ENCODE peak calls at places on chromosomes 16 and 17, in four cellular contexts. P, V, W and S are unnamed samples. For H3K36me3, the result is how much of the 10 kb centered on the place peaks cover.

GRCh38 chr17:16442594-16443389 is 27.4 kb downstream of the TRPV2 start:
- DNase-seq in V (no peak), P (no peak), W (no peak), S (no peak)

GRCh38 chr16:50153648-50154368 is 702 bp downstream of the TENT4B start:
- DNase-seq in P (no peak), V (peak), W (peak), S (no peak)

GRCh38 chr16:75326333-75326732 is 74.9 kb upstream of the BCAR1 start:
- DNase-seq in V (no peak), P (no peak), W (no peak), S (no peak)

GRCh38 chr17:33908363-33909064 is 346.6 kb upstream of the CCL2 start:
- DNase-seq in W (no peak), P (no peak), V (no peak), S (no peak)

GRCh38 chr17:6712058-6712853 is 913 bp downstream of the SLC13A5 start:
- DNase-seq in W (no peak), P (peak), V (no peak), S (no peak)

GRCh38 chr17:14301279-14301760 is 439 bp downstream of the HS3ST3B1 start:
- DNase-seq in V (no peak), P (no peak), W (no peak), S (peak)

GRCh38 chr16:65786916-65787315 is 579.6 kb upstream of the CDH5 start:
- DNase-seq in W (no peak), V (no peak), P (no peak), S (no peak)

GRCh38 chr17:50258647-50259483 is 15.4 kb upstream of the TMEM92 start:
- DNase-seq in P (no peak), V (no peak), W (no peak), S (no peak)

GRCh38 chr17:78268960-78269892 is 37.8 kb downstream of the TMEM235 start:
- DNase-seq in P (no peak), V (no peak), W (peak), S (no peak)

GRCh38 chr17:77022766-77023165 is 118.0 kb upstream of the SEC14L1 start:
- DNase-seq in P (no peak), V (no peak), W (no peak), S (no peak)

GRCh38 chr16:12572316-12572985 is 231.2 kb downstream of the CPPED1 start:
- DNase-seq in W (no peak), P (no peak), V (peak), S (no peak)

GRCh38 chr17:73126716-73127473 is 34.4 kb upstream of the SLC39A11 start:
- DNase-seq in P (no peak), W (no peak), V (no peak), S (no peak)

GRCh38 chr16:81424761-81425160 is 19.8 kb upstream of the CMIP start:
- DNase-seq in P (no peak), W (no peak), V (no peak), S (no peak)

GRCh38 chr17:1532836-1533602 is 16.6 kb upstream of the INPP5K start:
- DNase-seq in V (no peak), P (peak), W (no peak), S (no peak)

GRCh38 chr17:1179635-1180433 is at the start of gene ABR:
- DNase-seq in W (peak), P (no peak), V (peak), S (peak)

GRCh38 chr17:50865868-50866260 is 290 bp downstream of the TOB1 start:
- DNase-seq in V (no peak), P (no peak), W (no peak), S (no peak)

GRCh38 chr17:50028207-50029120 is 27.4 kb upstream of the ITGA3 start:
- DNase-seq in P (no peak), V (no peak), W (no peak), S (no peak)

GRCh38 chr17:2295575-2295974 is 8.0 kb downstream of the SMG6 start:
- DNase-seq in P (no peak), V (no peak), W (no peak), S (no peak)

GRCh38 chr17:14813649-14814048 is 451.5 kb downstream of the PMP22 start:
- DNase-seq in P (peak), W (peak), V (peak), S (no peak)

GRCh38 chr16:21167929-21168602 is 9.6 kb downstream of the LDAF1 start:
- DNase-seq in P (no peak), V (no peak), W (no peak), S (no peak)
- H3K36me3 ChIP-seq in P (half or more), V (half or more), W (under half), S (half or more)

DNA sequence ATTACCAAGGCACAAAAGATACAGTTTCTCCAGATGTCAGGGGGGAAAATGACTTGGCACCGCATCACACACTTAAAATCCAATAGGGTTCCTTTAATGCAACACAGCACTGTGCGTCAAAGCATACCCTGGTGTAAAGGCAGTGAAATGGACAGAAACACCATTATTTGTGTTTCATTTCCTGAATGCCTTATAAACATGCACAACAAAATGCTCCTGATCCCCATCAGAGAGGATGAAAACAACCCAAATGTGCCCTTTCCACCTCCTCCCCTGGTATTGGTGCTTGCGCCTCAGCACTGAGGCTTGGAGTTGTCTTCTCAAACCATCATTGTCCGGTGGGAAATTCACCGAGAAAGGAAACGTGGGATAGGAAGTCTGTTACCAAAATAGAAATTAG is 829 bp downstream of the CDC27 start:
- DNase-seq in V (no peak), W (no peak), P (no peak), S (no peak)
- TF ChIP-seq POLR2A in V (no peak), W (no peak), P (no peak), S (no peak)

GRCh38 chr16:8849411-8850011 is 19.3 kb downstream of the CARHSP1 start:
- DNase-seq in P (no peak), V (peak), W (no peak), S (no peak)
- H3K36me3 ChIP-seq in P (under half), V (under half), W (under half), S (half or more)

DNA sequence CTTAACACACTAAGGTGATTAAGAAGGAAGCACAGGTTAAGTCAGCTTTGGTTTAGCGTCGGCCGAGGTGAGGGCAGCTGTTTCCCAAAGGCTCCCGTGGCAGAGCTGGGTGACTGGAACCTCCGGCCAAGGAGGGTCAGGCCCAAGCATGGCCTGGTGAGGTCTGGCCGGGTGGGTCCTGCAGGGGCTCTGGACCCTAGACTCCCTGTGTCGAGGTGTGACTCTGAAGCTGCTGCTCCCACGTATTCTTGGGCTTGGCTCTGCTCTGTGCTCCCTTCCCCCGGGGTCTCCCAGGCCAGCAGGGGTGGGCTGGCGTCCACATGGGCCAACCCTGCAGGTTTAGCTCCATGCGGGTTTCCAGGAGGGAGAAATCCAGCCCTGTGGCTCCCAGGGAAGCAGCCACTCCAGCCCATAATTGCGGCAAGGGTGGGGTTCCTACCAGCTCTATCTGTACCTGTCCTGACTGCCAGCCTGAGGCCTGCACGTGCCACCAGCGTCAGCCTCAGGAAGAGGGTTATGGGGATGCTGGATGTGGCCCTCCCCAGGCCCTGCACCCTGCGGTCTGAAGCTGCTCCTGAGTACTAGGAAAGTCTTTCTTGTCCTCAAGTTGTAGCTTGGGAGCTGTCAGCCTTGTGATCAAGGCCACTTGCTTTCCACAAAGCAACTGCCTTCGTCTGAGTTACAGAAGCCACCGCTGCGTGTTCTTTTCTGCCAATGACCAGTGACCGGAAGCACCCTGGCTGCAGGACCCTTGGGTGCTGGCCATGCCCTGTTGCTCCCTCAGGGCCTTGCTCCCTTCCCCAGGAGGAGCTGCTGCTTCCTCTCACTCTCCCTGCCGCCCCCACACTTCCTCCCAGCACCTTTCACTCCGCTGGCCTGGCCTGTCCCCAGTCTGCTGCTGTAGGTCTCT is 4.8 kb downstream of the CDK5R1 start:
- DNase-seq in W (no peak), V (peak), P (no peak), S (no peak)
- TF ChIP-seq POLR2A in W (no peak), V (no peak), P (no peak), S (no peak)